ENCODE peak calls at places on chromosomes 7 and 10, in six cellular contexts. One of them, this sample, is unnamed.

GRCh38 chr10:3486346-3487065 is 298.5 kb downstream of the KLF6 start:
- DNase-seq in lower lobe of right lung: peak
- DNase-seq in activated CD4-positive, alpha-beta T cell treated with anti-CD3 and anti-CD28 coated beads, Interleukin-2, amount 50 U/mL, for 24 hours: no peak
- DNase-seq in H7: peak
- DNase-seq in iris pigment epithelial cell: peak
- DNase-seq in cardiac muscle cell: no peak
- DNase-seq in this sample: peak

GRCh38 chr7:13801669-13802068 is 187.8 kb downstream of the ETV1 start:
- DNase-seq in activated CD4-positive, alpha-beta T cell treated with anti-CD3 and anti-CD28 coated beads, Interleukin-2, amount 50 U/mL, for 24 hours: no peak
- DNase-seq in iris pigment epithelial cell: no peak
- DNase-seq in H7: no peak
- DNase-seq in lower lobe of right lung: no peak
- DNase-seq in cardiac muscle cell: no peak
- DNase-seq in this sample: no peak

GRCh38 chr7:156680281-156680680 is 39.7 kb downstream of the RNF32 start:
- DNase-seq in activated CD4-positive, alpha-beta T cell treated with anti-CD3 and anti-CD28 coated beads, Interleukin-2, amount 50 U/mL, for 24 hours: no peak
- DNase-seq in H7: no peak
- DNase-seq in iris pigment epithelial cell: peak
- DNase-seq in lower lobe of right lung: no peak
- DNase-seq in cardiac muscle cell: peak
- DNase-seq in this sample: no peak

GRCh38 chr7:134703781-134704180 is 57.1 kb downstream of the BPGM start:
- DNase-seq in H7: no peak
- DNase-seq in activated CD4-positive, alpha-beta T cell treated with anti-CD3 and anti-CD28 coated beads, Interleukin-2, amount 50 U/mL, for 24 hours: no peak
- DNase-seq in cardiac muscle cell: peak
- DNase-seq in lower lobe of right lung: no peak
- DNase-seq in iris pigment epithelial cell: peak
- DNase-seq in this sample: peak

GRCh38 chr7:36315309-36315948 is 74.2 kb upstream of the ANLN start:
- DNase-seq in cardiac muscle cell: no peak
- DNase-seq in lower lobe of right lung: no peak
- DNase-seq in H7: peak
- DNase-seq in iris pigment epithelial cell: no peak
- DNase-seq in activated CD4-positive, alpha-beta T cell treated with anti-CD3 and anti-CD28 coated beads, Interleukin-2, amount 50 U/mL, for 24 hours: no peak
- DNase-seq in this sample: no peak

GRCh38 chr10:69419096-69419760 is 2.5 kb upstream of the TACR2 start:
- DNase-seq in cardiac muscle cell: no peak
- DNase-seq in H7: no peak
- DNase-seq in activated CD4-positive, alpha-beta T cell treated with anti-CD3 and anti-CD28 coated beads, Interleukin-2, amount 50 U/mL, for 24 hours: no peak
- DNase-seq in lower lobe of right lung: no peak
- DNase-seq in iris pigment epithelial cell: no peak
- DNase-seq in this sample: no peak

GRCh38 chr7:41621953-41622831 is 80.7 kb downstream of the INHBA start:
- DNase-seq in activated CD4-positive, alpha-beta T cell treated with anti-CD3 and anti-CD28 coated beads, Interleukin-2, amount 50 U/mL, for 24 hours: no peak
- DNase-seq in iris pigment epithelial cell: no peak
- DNase-seq in H7: no peak
- DNase-seq in cardiac muscle cell: no peak
- DNase-seq in lower lobe of right lung: no peak
- DNase-seq in this sample: no peak

GRCh38 chr10:79026341-79026761 is 42.4 kb upstream of the ZMIZ1 start:
- DNase-seq in H7: no peak
- DNase-seq in iris pigment epithelial cell: no peak
- DNase-seq in lower lobe of right lung: peak
- DNase-seq in cardiac muscle cell: no peak
- DNase-seq in activated CD4-positive, alpha-beta T cell treated with anti-CD3 and anti-CD28 coated beads, Interleukin-2, amount 50 U/mL, for 24 hours: no peak
- DNase-seq in this sample: no peak

GRCh38 chr7:156475666-156476065 is 164.9 kb upstream of the RNF32 start:
- DNase-seq in H7: no peak
- DNase-seq in activated CD4-positive, alpha-beta T cell treated with anti-CD3 and anti-CD28 coated beads, Interleukin-2, amount 50 U/mL, for 24 hours: no peak
- DNase-seq in cardiac muscle cell: no peak
- DNase-seq in iris pigment epithelial cell: peak
- DNase-seq in lower lobe of right lung: no peak
- DNase-seq in this sample: no peak

GRCh38 chr10:24009736-24010135 is 199.2 kb upstream of the KIAA1217 start:
- DNase-seq in iris pigment epithelial cell: no peak
- DNase-seq in lower lobe of right lung: no peak
- DNase-seq in cardiac muscle cell: no peak
- DNase-seq in H7: no peak
- DNase-seq in activated CD4-positive, alpha-beta T cell treated with anti-CD3 and anti-CD28 coated beads, Interleukin-2, amount 50 U/mL, for 24 hours: no peak
- DNase-seq in this sample: no peak

GRCh38 chr7:13050703-13051102 is 363.3 kb downstream of the ARL4A start:
- DNase-seq in H7: no peak
- DNase-seq in cardiac muscle cell: peak
- DNase-seq in activated CD4-positive, alpha-beta T cell treated with anti-CD3 and anti-CD28 coated beads, Interleukin-2, amount 50 U/mL, for 24 hours: no peak
- DNase-seq in iris pigment epithelial cell: peak
- DNase-seq in lower lobe of right lung: no peak
- DNase-seq in this sample: no peak

GRCh38 chr10:92387289-92387940 is 96.4 kb downstream of the MARCHF5 start:
- DNase-seq in H7: peak
- DNase-seq in cardiac muscle cell: peak
- DNase-seq in iris pigment epithelial cell: peak
- DNase-seq in activated CD4-positive, alpha-beta T cell treated with anti-CD3 and anti-CD28 coated beads, Interleukin-2, amount 50 U/mL, for 24 hours: no peak
- DNase-seq in lower lobe of right lung: no peak
- DNase-seq in this sample: peak

GRCh38 chr7:106524690-106525059 is 136.3 kb downstream of the CCDC71L start:
- DNase-seq in lower lobe of right lung: no peak
- DNase-seq in iris pigment epithelial cell: no peak
- DNase-seq in H7: no peak
- DNase-seq in activated CD4-positive, alpha-beta T cell treated with anti-CD3 and anti-CD28 coated beads, Interleukin-2, amount 50 U/mL, for 24 hours: no peak
- DNase-seq in cardiac muscle cell: no peak
- DNase-seq in this sample: no peak

GRCh38 chr10:108496131-108496530 is 1331.6 kb upstream of the SORCS1 start:
- DNase-seq in cardiac muscle cell: no peak
- DNase-seq in activated CD4-positive, alpha-beta T cell treated with anti-CD3 and anti-CD28 coated beads, Interleukin-2, amount 50 U/mL, for 24 hours: no peak
- DNase-seq in H7: no peak
- DNase-seq in iris pigment epithelial cell: no peak
- DNase-seq in lower lobe of right lung: no peak
- DNase-seq in this sample: no peak

GRCh38 chr10:22158426-22158825 is 59.4 kb downstream of the EBLN1 start:
- DNase-seq in cardiac muscle cell: peak
- DNase-seq in lower lobe of right lung: no peak
- DNase-seq in H7: no peak
- DNase-seq in iris pigment epithelial cell: peak
- DNase-seq in activated CD4-positive, alpha-beta T cell treated with anti-CD3 and anti-CD28 coated beads, Interleukin-2, amount 50 U/mL, for 24 hours: no peak
- DNase-seq in this sample: no peak

GRCh38 chr10:30775779-30776591 is 146.4 kb upstream of the LYZL2 start:
- DNase-seq in lower lobe of right lung: no peak
- DNase-seq in iris pigment epithelial cell: peak
- DNase-seq in H7: no peak
- DNase-seq in activated CD4-positive, alpha-beta T cell treated with anti-CD3 and anti-CD28 coated beads, Interleukin-2, amount 50 U/mL, for 24 hours: no peak
- DNase-seq in cardiac muscle cell: peak
- DNase-seq in this sample: no peak

GRCh38 chr10:72792288-72792687 is 100.3 kb downstream of the MCU start:
- DNase-seq in lower lobe of right lung: no peak
- DNase-seq in iris pigment epithelial cell: no peak
- DNase-seq in H7: peak
- DNase-seq in activated CD4-positive, alpha-beta T cell treated with anti-CD3 and anti-CD28 coated beads, Interleukin-2, amount 50 U/mL, for 24 hours: no peak
- DNase-seq in cardiac muscle cell: no peak
- DNase-seq in this sample: no peak

GRCh38 chr7:77866791-77867190 is 68.2 kb downstream of the PHTF2 start:
- DNase-seq in activated CD4-positive, alpha-beta T cell treated with anti-CD3 and anti-CD28 coated beads, Interleukin-2, amount 50 U/mL, for 24 hours: no peak
- DNase-seq in iris pigment epithelial cell: peak
- DNase-seq in H7: no peak
- DNase-seq in cardiac muscle cell: peak
- DNase-seq in lower lobe of right lung: no peak
- DNase-seq in this sample: no peak

GRCh38 chr10:63862860-63863259 is 341.7 kb downstream of the REEP3 start:
- DNase-seq in cardiac muscle cell: no peak
- DNase-seq in iris pigment epithelial cell: no peak
- DNase-seq in H7: no peak
- DNase-seq in lower lobe of right lung: no peak
- DNase-seq in activated CD4-positive, alpha-beta T cell treated with anti-CD3 and anti-CD28 coated beads, Interleukin-2, amount 50 U/mL, for 24 hours: no peak
- DNase-seq in this sample: no peak

This sample was measured in body of pancreas.